ENCODE peak calls at places on chromosomes 13 and 19, in nine cellular contexts. A, Y, G, K, R, L, F, M and U are unnamed samples.

GRCh38 chr13:26895081-26895807 is 134.7 kb upstream of the GPR12 start:
- DNase-seq in F (no peak), K (no peak), G (no peak), Y (no peak), M (no peak), A (no peak), L (no peak), R (no peak), U (no peak)

GRCh38 chr19:30087381-30088138 is 145.5 kb downstream of the URI1 start:
- DNase-seq in F (no peak), Y (no peak), A (no peak), R (no peak), L (no peak), G (no peak), K (no peak), M (no peak), U (no peak)

GRCh38 chr19:39007096-39007495 is 25.3 kb downstream of the FBXO27 start:
- DNase-seq in L (no peak), M (no peak), F (no peak), K (no peak), A (no peak), R (no peak), Y (no peak), G (no peak), U (no peak)

GRCh38 chr19:34430738-34431625 is 2.8 kb downstream of the UBA2 start:
- DNase-seq in G (no peak), F (no peak), K (no peak), R (no peak), M (peak), A (no peak), Y (peak), L (peak), U (peak)

GRCh38 chr13:58495668-58496067 is 864.1 kb downstream of the PCDH17 start:
- DNase-seq in F (no peak), M (no peak), K (no peak), L (peak), G (no peak), R (no peak), Y (no peak), A (no peak), U (no peak)

GRCh38 chr13:72293206-72293605 is 426.2 kb upstream of the DACH1 start:
- DNase-seq in R (no peak), G (no peak), L (peak), K (no peak), M (no peak), F (no peak), A (no peak), Y (no peak), U (no peak)

GRCh38 chr19:55439052-55439451 is 4.0 kb downstream of the SHISA7 start:
- DNase-seq in Y (no peak), M (no peak), K (no peak), A (no peak), R (no peak), G (no peak), L (no peak), F (no peak), U (no peak)

GRCh38 chr19:57701625-57702024 is 7.4 kb downstream of the ZNF154 start:
- DNase-seq in R (no peak), M (no peak), L (no peak), K (no peak), A (no peak), F (no peak), Y (no peak), G (no peak), U (no peak)

GRCh38 chr19:17775245-17775927 is 19.6 kb upstream of the B3GNT3 start:
- DNase-seq in G (no peak), L (no peak), K (no peak), M (peak), A (peak), Y (peak), R (peak), F (no peak), U (no peak)

GRCh38 chr13:40401911-40402776 is 264.3 kb downstream of the FOXO1 start:
- DNase-seq in K (no peak), A (peak), Y (no peak), F (peak), R (peak), G (peak), M (peak), L (peak), U (peak)

GRCh38 chr19:45769821-45770191 is 754 bp upstream of the SIX5 start:
- DNase-seq in A (no peak), R (peak), K (peak), L (no peak), G (peak), F (peak), Y (no peak), M (peak), U (no peak)

GRCh38 chr19:5436101-5436947 is 18.9 kb upstream of the ZNRF4 start:
- DNase-seq in Y (peak), R (peak), G (no peak), L (peak), K (no peak), F (no peak), A (no peak), M (no peak), U (no peak)

GRCh38 chr19:51807111-51807701 is 12.2 kb downstream of the FPR3 start:
- DNase-seq in A (no peak), F (peak), Y (no peak), L (no peak), G (no peak), K (no peak), M (no peak), R (no peak), U (no peak)

GRCh38 chr19:46736544-46737274 is 9.1 kb upstream of the FKRP start:
- DNase-seq in K (no peak), L (no peak), Y (no peak), F (no peak), M (no peak), A (no peak), R (no peak), G (peak), U (no peak)

GRCh38 chr19:44648536-44649370 is 5.0 kb downstream of the PVR start:
- DNase-seq in G (peak), K (no peak), R (no peak), F (no peak), A (no peak), Y (no peak), M (no peak), L (peak), U (no peak)

GRCh38 chr13:99206226-99206625 is 5.6 kb downstream of the UBAC2 start:
- DNase-seq in K (no peak), G (no peak), R (no peak), M (no peak), Y (no peak), A (no peak), L (no peak), F (no peak), U (no peak)

GRCh38 chr19:37963190-37963947 is 56.4 kb downstream of the SIPA1L3 start:
- DNase-seq in R (no peak), A (no peak), Y (no peak), L (peak), M (no peak), K (no peak), F (no peak), G (no peak), U (no peak)

GRCh38 chr19:41409288-41409687 is 11.7 kb downstream of the BCKDHA start:
- DNase-seq in F (peak), R (no peak), K (no peak), L (peak), Y (no peak), A (no peak), G (no peak), M (no peak), U (peak)

GRCh38 chr13:42039946-42040729 is 8.3 kb upstream of the DGKH start:
- DNase-seq in R (peak), L (peak), F (peak), A (peak), Y (peak), G (peak), M (peak), K (peak), U (peak)

GRCh38 chr13:80006940-80007339 is 334.0 kb downstream of the SPRY2 start:
- DNase-seq in F (no peak), K (no peak), R (no peak), Y (no peak), L (no peak), G (no peak), A (no peak), M (no peak), U (no peak)

GRCh38 chr19:18879579-18880373 is 16.2 kb downstream of the CERS1 start:
- DNase-seq in F (no peak), A (no peak), Y (peak), R (no peak), L (no peak), K (no peak), G (no peak), M (no peak), U (no peak)

GRCh38 chr13:32877491-32877890 is 138.7 kb upstream of the KL start:
- DNase-seq in L (no peak), M (no peak), K (no peak), Y (no peak), G (no peak), F (no peak), A (no peak), R (no peak), U (no peak)

GRCh38 chr19:56309511-56310185 is 5.0 kb downstream of the ZSCAN5A start:
- DNase-seq in K (peak), F (no peak), M (peak), L (peak), A (peak), Y (peak), G (no peak), R (peak), U (peak)

GRCh38 chr13:109481046-109481445 is 305.3 kb downstream of the IRS2 start:
- DNase-seq in K (no peak), R (no peak), G (no peak), F (no peak), Y (no peak), M (no peak), A (no peak), L (peak), U (no peak)

GRCh38 chr19:37931941-37932655 is 25.1 kb downstream of the SIPA1L3 start:
- DNase-seq in G (peak), Y (peak), M (no peak), R (peak), F (peak), K (no peak), A (no peak), L (peak), U (peak)

GRCh38 chr19:35856001-35856400 is 710 bp upstream of the KIRREL2 start:
- DNase-seq in A (no peak), K (no peak), G (no peak), L (no peak), Y (peak), M (no peak), F (no peak), R (no peak), U (no peak)

GRCh38 chr19:35002037-35002535 is 2.0 kb downstream of the GRAMD1A start:
- DNase-seq in F (no peak), M (no peak), L (no peak), A (no peak), K (no peak), Y (peak), G (no peak), R (no peak), U (no peak)

GRCh38 chr13:104577029-104577820 is 1511.0 kb upstream of the SLC10A2 start:
- DNase-seq in R (no peak), A (no peak), K (no peak), F (no peak), L (peak), G (no peak), M (no peak), Y (no peak), U (no peak)

GRCh38 chr13:60286707-60287106 is 110.3 kb upstream of the TDRD3 start:
- DNase-seq in Y (no peak), L (no peak), M (no peak), F (no peak), R (no peak), G (no peak), A (no peak), K (no peak), U (no peak)

GRCh38 chr13:54261856-54262255 is 1233.2 kb downstream of the OLFM4 start:
- DNase-seq in R (no peak), K (no peak), F (no peak), M (no peak), A (no peak), Y (no peak), G (no peak), L (no peak), U (no peak)